ENCODE peak calls at places on chromosomes 11 and 22, in six cellular contexts. One of them, this sample, is unnamed.

GRCh38 chr22:45087802-45088201 is 75.9 kb upstream of the NUP50 start:
- DNase-seq in kidney: no peak
- DNase-seq in stimulated activated CD8-positive, alpha-beta memory T cell treated with anti-CD3 and anti-CD28 coated beads, Interleukin-4, amount 100 ng/mL, for 1 hour: no peak
- DNase-seq in ACHN: no peak
- DNase-seq in NCI-H460: no peak
- DNase-seq in stimulated activated effector memory CD8-positive, alpha-beta T cell treated with anti-CD3 and anti-CD28 coated beads, Interleukin-12 subunit alpha, Interleukin-12 subunit beta, amount 100 ng/mL, for 72 hours: no peak
- DNase-seq in this sample: no peak

GRCh38 chr11:2813141-2813908 is 72.2 kb downstream of the CDKN1C start:
- DNase-seq in NCI-H460: no peak
- DNase-seq in ACHN: no peak
- DNase-seq in kidney: peak
- DNase-seq in stimulated activated CD8-positive, alpha-beta memory T cell treated with anti-CD3 and anti-CD28 coated beads, Interleukin-4, amount 100 ng/mL, for 1 hour: no peak
- DNase-seq in stimulated activated effector memory CD8-positive, alpha-beta T cell treated with anti-CD3 and anti-CD28 coated beads, Interleukin-12 subunit alpha, Interleukin-12 subunit beta, amount 100 ng/mL, for 72 hours: no peak
- DNase-seq in this sample: no peak

GRCh38 chr11:61273151-61274078 is 21.7 kb downstream of the VWCE start:
- DNase-seq in ACHN: peak
- DNase-seq in stimulated activated effector memory CD8-positive, alpha-beta T cell treated with anti-CD3 and anti-CD28 coated beads, Interleukin-12 subunit alpha, Interleukin-12 subunit beta, amount 100 ng/mL, for 72 hours: no peak
- DNase-seq in kidney: peak
- DNase-seq in stimulated activated CD8-positive, alpha-beta memory T cell treated with anti-CD3 and anti-CD28 coated beads, Interleukin-4, amount 100 ng/mL, for 1 hour: no peak
- DNase-seq in NCI-H460: no peak
- DNase-seq in this sample: no peak

GRCh38 chr11:13105237-13105844 is 96.2 kb downstream of the RASSF10 start:
- DNase-seq in stimulated activated CD8-positive, alpha-beta memory T cell treated with anti-CD3 and anti-CD28 coated beads, Interleukin-4, amount 100 ng/mL, for 1 hour: no peak
- DNase-seq in ACHN: no peak
- DNase-seq in NCI-H460: no peak
- DNase-seq in kidney: no peak
- DNase-seq in stimulated activated effector memory CD8-positive, alpha-beta T cell treated with anti-CD3 and anti-CD28 coated beads, Interleukin-12 subunit alpha, Interleukin-12 subunit beta, amount 100 ng/mL, for 72 hours: no peak
- DNase-seq in this sample: no peak

GRCh38 chr11:94656968-94657367 is 89.8 kb downstream of the PIWIL4 start:
- DNase-seq in stimulated activated effector memory CD8-positive, alpha-beta T cell treated with anti-CD3 and anti-CD28 coated beads, Interleukin-12 subunit alpha, Interleukin-12 subunit beta, amount 100 ng/mL, for 72 hours: no peak
- DNase-seq in NCI-H460: no peak
- DNase-seq in stimulated activated CD8-positive, alpha-beta memory T cell treated with anti-CD3 and anti-CD28 coated beads, Interleukin-4, amount 100 ng/mL, for 1 hour: no peak
- DNase-seq in ACHN: no peak
- DNase-seq in kidney: no peak
- DNase-seq in this sample: no peak

GRCh38 chr22:40387758-40388157 is 17.4 kb downstream of the SGSM3 start:
- DNase-seq in NCI-H460: no peak
- DNase-seq in kidney: no peak
- DNase-seq in stimulated activated CD8-positive, alpha-beta memory T cell treated with anti-CD3 and anti-CD28 coated beads, Interleukin-4, amount 100 ng/mL, for 1 hour: no peak
- DNase-seq in stimulated activated effector memory CD8-positive, alpha-beta T cell treated with anti-CD3 and anti-CD28 coated beads, Interleukin-12 subunit alpha, Interleukin-12 subunit beta, amount 100 ng/mL, for 72 hours: no peak
- DNase-seq in ACHN: no peak
- DNase-seq in this sample: no peak

GRCh38 chr11:123509737-123510578 is 79.9 kb downstream of the GRAMD1B start:
- DNase-seq in NCI-H460: no peak
- DNase-seq in stimulated activated CD8-positive, alpha-beta memory T cell treated with anti-CD3 and anti-CD28 coated beads, Interleukin-4, amount 100 ng/mL, for 1 hour: no peak
- DNase-seq in stimulated activated effector memory CD8-positive, alpha-beta T cell treated with anti-CD3 and anti-CD28 coated beads, Interleukin-12 subunit alpha, Interleukin-12 subunit beta, amount 100 ng/mL, for 72 hours: no peak
- DNase-seq in kidney: no peak
- DNase-seq in ACHN: peak
- DNase-seq in this sample: no peak

GRCh38 chr22:26590525-26590858 is 560 bp upstream of the TPST2 start:
- DNase-seq in kidney: no peak
- DNase-seq in NCI-H460: no peak
- DNase-seq in stimulated activated CD8-positive, alpha-beta memory T cell treated with anti-CD3 and anti-CD28 coated beads, Interleukin-4, amount 100 ng/mL, for 1 hour: no peak
- DNase-seq in ACHN: peak
- DNase-seq in stimulated activated effector memory CD8-positive, alpha-beta T cell treated with anti-CD3 and anti-CD28 coated beads, Interleukin-12 subunit alpha, Interleukin-12 subunit beta, amount 100 ng/mL, for 72 hours: no peak
- DNase-seq in this sample: no peak

GRCh38 chr11:40293655-40294342 is 1165.7 kb downstream of the LRRC4C start:
- DNase-seq in ACHN: peak
- DNase-seq in stimulated activated effector memory CD8-positive, alpha-beta T cell treated with anti-CD3 and anti-CD28 coated beads, Interleukin-12 subunit alpha, Interleukin-12 subunit beta, amount 100 ng/mL, for 72 hours: peak
- DNase-seq in stimulated activated CD8-positive, alpha-beta memory T cell treated with anti-CD3 and anti-CD28 coated beads, Interleukin-4, amount 100 ng/mL, for 1 hour: no peak
- DNase-seq in kidney: peak
- DNase-seq in NCI-H460: peak
- DNase-seq in this sample: peak

GRCh38 chr11:124943731-124944130 is 7.9 kb upstream of the HEPACAM start:
- DNase-seq in NCI-H460: no peak
- DNase-seq in ACHN: no peak
- DNase-seq in stimulated activated effector memory CD8-positive, alpha-beta T cell treated with anti-CD3 and anti-CD28 coated beads, Interleukin-12 subunit alpha, Interleukin-12 subunit beta, amount 100 ng/mL, for 72 hours: no peak
- DNase-seq in kidney: no peak
- DNase-seq in stimulated activated CD8-positive, alpha-beta memory T cell treated with anti-CD3 and anti-CD28 coated beads, Interleukin-4, amount 100 ng/mL, for 1 hour: no peak
- DNase-seq in this sample: no peak

GRCh38 chr11:1762537-1763302 is 1.0 kb downstream of the CTSD start:
- DNase-seq in stimulated activated effector memory CD8-positive, alpha-beta T cell treated with anti-CD3 and anti-CD28 coated beads, Interleukin-12 subunit alpha, Interleukin-12 subunit beta, amount 100 ng/mL, for 72 hours: no peak
- DNase-seq in kidney: peak
- DNase-seq in NCI-H460: peak
- DNase-seq in ACHN: peak
- DNase-seq in stimulated activated CD8-positive, alpha-beta memory T cell treated with anti-CD3 and anti-CD28 coated beads, Interleukin-4, amount 100 ng/mL, for 1 hour: no peak
- DNase-seq in this sample: no peak

This sample was measured in NCI-H1436 treated with DMSO at 0.1 percent for 48 hours.